ENCODE peak calls at places on chromosome 5, in four cellular contexts. One of them, this sample, is unnamed.

GRCh38 chr5:58622884-58623871 is 40.3 kb downstream of the RAB3C start:
- DNase-seq in fibroblast of gingiva: no peak
- DNase-seq in spleen: no peak
- DNase-seq in stimulated activated CD4-positive, alpha-beta T cell treated with anti-CD3 and anti-CD28 coated beads, Interleukin-4, amount 100 ng/mL, for 48 hours: no peak
- DNase-seq in this sample: no peak

GRCh38 chr5:107863125-107863524 is 192.4 kb upstream of the EFNA5 start:
- DNase-seq in spleen: no peak
- DNase-seq in stimulated activated CD4-positive, alpha-beta T cell treated with anti-CD3 and anti-CD28 coated beads, Interleukin-4, amount 100 ng/mL, for 48 hours: no peak
- DNase-seq in fibroblast of gingiva: no peak
- DNase-seq in this sample: no peak

GRCh38 chr5:82222597-82223574 is 55.3 kb downstream of the RPS23 start:
- DNase-seq in stimulated activated CD4-positive, alpha-beta T cell treated with anti-CD3 and anti-CD28 coated beads, Interleukin-4, amount 100 ng/mL, for 48 hours: no peak
- DNase-seq in spleen: no peak
- DNase-seq in fibroblast of gingiva: peak
- DNase-seq in this sample: no peak

GRCh38 chr5:50767588-50767987 is 101.2 kb downstream of the PARP8 start:
- DNase-seq in fibroblast of gingiva: no peak
- DNase-seq in stimulated activated CD4-positive, alpha-beta T cell treated with anti-CD3 and anti-CD28 coated beads, Interleukin-4, amount 100 ng/mL, for 48 hours: no peak
- DNase-seq in spleen: no peak
- DNase-seq in this sample: peak

GRCh38 chr5:132019857-132020555 is 8.5 kb upstream of the ACSL6 start:
- DNase-seq in stimulated activated CD4-positive, alpha-beta T cell treated with anti-CD3 and anti-CD28 coated beads, Interleukin-4, amount 100 ng/mL, for 48 hours: peak
- DNase-seq in fibroblast of gingiva: no peak
- DNase-seq in spleen: peak
- DNase-seq in this sample: no peak

GRCh38 chr5:77851229-77852067 is 75.3 kb upstream of the TBCA start:
- DNase-seq in spleen: peak
- DNase-seq in stimulated activated CD4-positive, alpha-beta T cell treated with anti-CD3 and anti-CD28 coated beads, Interleukin-4, amount 100 ng/mL, for 48 hours: no peak
- DNase-seq in fibroblast of gingiva: peak
- DNase-seq in this sample: no peak

GRCh38 chr5:38677611-38678010 is 121.2 kb upstream of the LIFR start:
- DNase-seq in spleen: no peak
- DNase-seq in stimulated activated CD4-positive, alpha-beta T cell treated with anti-CD3 and anti-CD28 coated beads, Interleukin-4, amount 100 ng/mL, for 48 hours: no peak
- DNase-seq in fibroblast of gingiva: no peak
- DNase-seq in this sample: no peak

GRCh38 chr5:37837101-37838032 is 2.5 kb downstream of the GDNF start:
- DNase-seq in stimulated activated CD4-positive, alpha-beta T cell treated with anti-CD3 and anti-CD28 coated beads, Interleukin-4, amount 100 ng/mL, for 48 hours: peak
- DNase-seq in fibroblast of gingiva: peak
- DNase-seq in spleen: peak
- DNase-seq in this sample: peak

GRCh38 chr5:36145311-36145710 is 6.4 kb downstream of the LMBRD2 start:
- DNase-seq in stimulated activated CD4-positive, alpha-beta T cell treated with anti-CD3 and anti-CD28 coated beads, Interleukin-4, amount 100 ng/mL, for 48 hours: no peak
- DNase-seq in spleen: no peak
- DNase-seq in fibroblast of gingiva: no peak
- DNase-seq in this sample: no peak

GRCh38 chr5:78929833-78930232 is 55.3 kb downstream of the ARSB start:
- DNase-seq in stimulated activated CD4-positive, alpha-beta T cell treated with anti-CD3 and anti-CD28 coated beads, Interleukin-4, amount 100 ng/mL, for 48 hours: no peak
- DNase-seq in fibroblast of gingiva: no peak
- DNase-seq in spleen: no peak
- DNase-seq in this sample: no peak

GRCh38 chr5:132411382-132411925 is 41.9 kb downstream of the SLC22A5 start:
- DNase-seq in fibroblast of gingiva: no peak
- DNase-seq in spleen: peak
- DNase-seq in stimulated activated CD4-positive, alpha-beta T cell treated with anti-CD3 and anti-CD28 coated beads, Interleukin-4, amount 100 ng/mL, for 48 hours: no peak
- DNase-seq in this sample: no peak

GRCh38 chr5:58794875-58795274 is 212.0 kb downstream of the RAB3C start:
- DNase-seq in spleen: no peak
- DNase-seq in stimulated activated CD4-positive, alpha-beta T cell treated with anti-CD3 and anti-CD28 coated beads, Interleukin-4, amount 100 ng/mL, for 48 hours: peak
- DNase-seq in fibroblast of gingiva: no peak
- DNase-seq in this sample: no peak

GRCh38 chr5:170534177-170534576 is 30.4 kb downstream of the KCNIP1 start:
- DNase-seq in stimulated activated CD4-positive, alpha-beta T cell treated with anti-CD3 and anti-CD28 coated beads, Interleukin-4, amount 100 ng/mL, for 48 hours: no peak
- DNase-seq in spleen: no peak
- DNase-seq in fibroblast of gingiva: no peak
- DNase-seq in this sample: no peak

GRCh38 chr5:180333661-180334060 is 19.5 kb downstream of the GFPT2 start:
- DNase-seq in spleen: no peak
- DNase-seq in stimulated activated CD4-positive, alpha-beta T cell treated with anti-CD3 and anti-CD28 coated beads, Interleukin-4, amount 100 ng/mL, for 48 hours: no peak
- DNase-seq in fibroblast of gingiva: no peak
- DNase-seq in this sample: peak

GRCh38 chr5:573206-573605 is 38.9 kb upstream of the CEP72 start:
- DNase-seq in stimulated activated CD4-positive, alpha-beta T cell treated with anti-CD3 and anti-CD28 coated beads, Interleukin-4, amount 100 ng/mL, for 48 hours: no peak
- DNase-seq in fibroblast of gingiva: no peak
- DNase-seq in spleen: no peak
- DNase-seq in this sample: no peak

GRCh38 chr5:65809817-65810531 is 88.0 kb downstream of the NLN start:
- DNase-seq in fibroblast of gingiva: peak
- DNase-seq in stimulated activated CD4-positive, alpha-beta T cell treated with anti-CD3 and anti-CD28 coated beads, Interleukin-4, amount 100 ng/mL, for 48 hours: no peak
- DNase-seq in spleen: no peak
- DNase-seq in this sample: peak

This sample was measured in NCI-H226.